ENCODE peak calls at places on chromosomes 2 and 18, in nine cellular contexts. One of them, this sample, is unnamed.
A peak's percentile ranks its signal among the peaks of the same experiment; 100 is the strongest.

GRCh38 chr18:58315739-58316215 is 271.8 kb downstream of the NEDD4L start:
- DNase-seq in body of pancreas: peak; percentile 33
- DNase-seq in A549: no peak
- DNase-seq in K562: no peak
- DNase-seq in cardiac muscle cell: no peak
- DNase-seq in astrocyte of the spinal cord: no peak
- DNase-seq in foreskin fibroblast: no peak
- DNase-seq in endothelial cell of umbilical vein: peak; percentile 44
- DNase-seq in GM12865: no peak
- DNase-seq in this sample: no peak

GRCh38 chr18:74292541-74292858 is 737 bp upstream of the CYB5A start:
- DNase-seq in A549: no peak
- DNase-seq in endothelial cell of umbilical vein: no peak
- DNase-seq in body of pancreas: no peak
- DNase-seq in astrocyte of the spinal cord: no peak
- DNase-seq in cardiac muscle cell: no peak
- DNase-seq in GM12865: no peak
- DNase-seq in K562: no peak
- DNase-seq in foreskin fibroblast: no peak
- DNase-seq in this sample: no peak

GRCh38 chr18:35481960-35482366 is 15.8 kb downstream of the INO80C start:
- DNase-seq in A549: peak; percentile 65
- DNase-seq in astrocyte of the spinal cord: no peak
- DNase-seq in K562: no peak
- DNase-seq in body of pancreas: no peak
- DNase-seq in endothelial cell of umbilical vein: no peak
- DNase-seq in cardiac muscle cell: no peak
- DNase-seq in GM12865: no peak
- DNase-seq in foreskin fibroblast: no peak
- DNase-seq in this sample: no peak

GRCh38 chr2:162197095-162197825 is 45.2 kb upstream of the GCG start:
- DNase-seq in cardiac muscle cell: no peak
- DNase-seq in foreskin fibroblast: peak; percentile 67
- DNase-seq in body of pancreas: no peak
- DNase-seq in GM12865: no peak
- DNase-seq in A549: no peak
- DNase-seq in K562: no peak
- DNase-seq in endothelial cell of umbilical vein: no peak
- DNase-seq in astrocyte of the spinal cord: peak; percentile 79
- DNase-seq in this sample: no peak

GRCh38 chr2:64488050-64488974 is 34.4 kb downstream of the LGALSL start:
- DNase-seq in astrocyte of the spinal cord: peak; percentile 45
- DNase-seq in A549: peak; percentile 71
- DNase-seq in endothelial cell of umbilical vein: peak; percentile 55
- DNase-seq in cardiac muscle cell: peak; percentile 79
- DNase-seq in GM12865: peak; percentile 84
- DNase-seq in K562: peak; percentile 78
- DNase-seq in foreskin fibroblast: peak; percentile 78
- DNase-seq in body of pancreas: peak; percentile 66
- DNase-seq in this sample: no peak

GRCh38 chr2:96470636-96471035 is 34.5 kb downstream of the NEURL3 start:
- DNase-seq in K562: peak; percentile 29
- DNase-seq in GM12865: peak; percentile 69
- DNase-seq in body of pancreas: peak; percentile 80
- DNase-seq in cardiac muscle cell: peak; percentile 35
- DNase-seq in astrocyte of the spinal cord: no peak
- DNase-seq in endothelial cell of umbilical vein: peak; percentile 54
- DNase-seq in A549: peak; percentile 55
- DNase-seq in foreskin fibroblast: peak; percentile 35
- DNase-seq in this sample: no peak

GRCh38 chr2:109364212-109364611 is 235.2 kb downstream of the SH3RF3 start:
- DNase-seq in cardiac muscle cell: no peak
- DNase-seq in astrocyte of the spinal cord: no peak
- DNase-seq in K562: no peak
- DNase-seq in A549: no peak
- DNase-seq in foreskin fibroblast: no peak
- DNase-seq in body of pancreas: no peak
- DNase-seq in endothelial cell of umbilical vein: no peak
- DNase-seq in GM12865: no peak
- DNase-seq in this sample: no peak

GRCh38 chr2:66596229-66596628 is 161.3 kb downstream of the MEIS1 start:
- DNase-seq in foreskin fibroblast: peak; percentile 36
- DNase-seq in cardiac muscle cell: no peak
- DNase-seq in GM12865: no peak
- DNase-seq in A549: no peak
- DNase-seq in astrocyte of the spinal cord: peak; percentile 46
- DNase-seq in body of pancreas: no peak
- DNase-seq in K562: no peak
- DNase-seq in endothelial cell of umbilical vein: no peak
- DNase-seq in this sample: no peak

GRCh38 chr18:8167673-8168072 is 441.6 kb upstream of the RAB12 start:
- DNase-seq in foreskin fibroblast: no peak
- DNase-seq in K562: no peak
- DNase-seq in cardiac muscle cell: no peak
- DNase-seq in astrocyte of the spinal cord: no peak
- DNase-seq in body of pancreas: no peak
- DNase-seq in endothelial cell of umbilical vein: no peak
- DNase-seq in GM12865: no peak
- DNase-seq in A549: no peak
- DNase-seq in this sample: no peak

GRCh38 chr2:44212301-44212700 is 43.6 kb downstream of the PPM1B start:
- DNase-seq in body of pancreas: no peak
- DNase-seq in cardiac muscle cell: no peak
- DNase-seq in A549: no peak
- DNase-seq in endothelial cell of umbilical vein: no peak
- DNase-seq in foreskin fibroblast: no peak
- DNase-seq in GM12865: no peak
- DNase-seq in astrocyte of the spinal cord: no peak
- DNase-seq in K562: no peak
- DNase-seq in this sample: no peak

GRCh38 chr2:159855153-159856140 is 57.4 kb upstream of the CD302 start:
- DNase-seq in cardiac muscle cell: no peak
- DNase-seq in endothelial cell of umbilical vein: peak; percentile 15
- DNase-seq in astrocyte of the spinal cord: peak; percentile 18
- DNase-seq in A549: no peak
- DNase-seq in GM12865: no peak
- DNase-seq in K562: no peak
- DNase-seq in foreskin fibroblast: peak; percentile 59
- DNase-seq in body of pancreas: no peak
- DNase-seq in this sample: no peak

GRCh38 chr2:102122115-102122514 is 20.4 kb upstream of the IL1R1 start:
- DNase-seq in K562: no peak
- DNase-seq in astrocyte of the spinal cord: peak; percentile 96
- DNase-seq in A549: no peak
- DNase-seq in foreskin fibroblast: peak; percentile 93
- DNase-seq in body of pancreas: no peak
- DNase-seq in cardiac muscle cell: no peak
- DNase-seq in GM12865: no peak
- DNase-seq in endothelial cell of umbilical vein: no peak
- DNase-seq in this sample: no peak

GRCh38 chr18:62105373-62105772 is 81.5 kb downstream of the PIGN start:
- DNase-seq in foreskin fibroblast: no peak
- DNase-seq in K562: no peak
- DNase-seq in GM12865: no peak
- DNase-seq in cardiac muscle cell: no peak
- DNase-seq in A549: no peak
- DNase-seq in astrocyte of the spinal cord: peak; percentile 29
- DNase-seq in body of pancreas: peak; percentile 9
- DNase-seq in endothelial cell of umbilical vein: peak; percentile 64
- DNase-seq in this sample: no peak

GRCh38 chr2:159106105-159106504 is 137.7 kb downstream of the TANC1 start:
- DNase-seq in A549: no peak
- DNase-seq in K562: no peak
- DNase-seq in foreskin fibroblast: no peak
- DNase-seq in astrocyte of the spinal cord: no peak
- DNase-seq in GM12865: no peak
- DNase-seq in cardiac muscle cell: no peak
- DNase-seq in body of pancreas: no peak
- DNase-seq in endothelial cell of umbilical vein: no peak
- DNase-seq in this sample: no peak

GRCh38 chr2:113920996-113921395 is 31.1 kb downstream of the ACTR3 start:
- DNase-seq in cardiac muscle cell: no peak
- DNase-seq in astrocyte of the spinal cord: peak; percentile 42
- DNase-seq in foreskin fibroblast: no peak
- DNase-seq in A549: no peak
- DNase-seq in K562: no peak
- DNase-seq in GM12865: no peak
- DNase-seq in body of pancreas: no peak
- DNase-seq in endothelial cell of umbilical vein: no peak
- DNase-seq in this sample: no peak

GRCh38 chr2:207032490-207032889 is 93.2 kb downstream of the CPO start:
- DNase-seq in A549: no peak
- DNase-seq in astrocyte of the spinal cord: no peak
- DNase-seq in endothelial cell of umbilical vein: no peak
- DNase-seq in foreskin fibroblast: no peak
- DNase-seq in GM12865: no peak
- DNase-seq in K562: no peak
- DNase-seq in body of pancreas: no peak
- DNase-seq in cardiac muscle cell: no peak
- DNase-seq in this sample: no peak

GRCh38 chr2:231667497-231667896 is 40.8 kb upstream of the PTMA start:
- DNase-seq in foreskin fibroblast: no peak
- DNase-seq in K562: no peak
- DNase-seq in body of pancreas: no peak
- DNase-seq in endothelial cell of umbilical vein: no peak
- DNase-seq in astrocyte of the spinal cord: no peak
- DNase-seq in cardiac muscle cell: no peak
- DNase-seq in A549: no peak
- DNase-seq in GM12865: no peak
- DNase-seq in this sample: no peak
- H3K4me3 ChIP-seq in foreskin fibroblast: no peak overlapping the region
- H3K4me3 ChIP-seq in K562: no peak overlapping the region
- H3K4me3 ChIP-seq in body of pancreas: no peak overlapping the region
- H3K4me3 ChIP-seq in endothelial cell of umbilical vein: no peak overlapping the region
- H3K4me3 ChIP-seq in astrocyte of the spinal cord: no peak overlapping the region
- H3K4me3 ChIP-seq in cardiac muscle cell: no peak overlapping the region
- H3K4me3 ChIP-seq in A549: peak overlapping the region; percentile 49
- H3K4me3 ChIP-seq in GM12865: peak overlapping the region; percentile 64
- H3K4me3 ChIP-seq in this sample: no peak overlapping the region

DNA sequence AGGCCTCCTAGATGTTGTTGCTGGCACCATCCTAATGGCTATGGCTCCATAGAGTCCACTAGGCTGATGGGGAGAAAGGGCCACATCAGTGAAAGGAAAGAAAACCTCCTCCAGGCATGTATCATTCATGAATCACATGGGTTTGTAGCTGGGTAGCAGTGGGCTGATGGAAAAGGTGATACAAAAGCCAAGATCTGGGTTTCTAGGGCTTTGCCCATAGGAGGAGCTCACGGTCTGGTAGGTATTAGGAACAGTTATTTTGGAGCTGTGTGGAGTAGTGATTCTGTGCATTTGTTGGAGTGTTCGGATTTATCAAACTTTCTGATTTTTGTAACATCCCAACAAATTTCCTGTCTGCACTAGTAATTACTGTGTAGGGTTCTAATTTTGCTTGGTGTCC is 259.2 kb downstream of the SLC4A3 start:
- DNase-seq in A549: peak; percentile 21
- DNase-seq in foreskin fibroblast: no peak
- DNase-seq in cardiac muscle cell: no peak
- DNase-seq in body of pancreas: no peak
- DNase-seq in astrocyte of the spinal cord: no peak
- DNase-seq in K562: no peak
- DNase-seq in GM12865: no peak
- DNase-seq in endothelial cell of umbilical vein: no peak
- DNase-seq in this sample: no peak
- TF ChIP-seq CTCF in A549: peak; percentile 18
- TF ChIP-seq CTCF in foreskin fibroblast: peak; percentile 34
- TF ChIP-seq CTCF in cardiac muscle cell: no peak
- TF ChIP-seq CTCF in body of pancreas: no peak
- TF ChIP-seq CTCF in astrocyte of the spinal cord: no peak
- TF ChIP-seq CTCF in K562: no peak
- TF ChIP-seq CTCF in GM12865: no peak
- TF ChIP-seq CTCF in endothelial cell of umbilical vein: no peak
- TF ChIP-seq CTCF in this sample: no peak

GRCh38 chr18:32040936-32041335 is 22.3 kb downstream of the RNF125 start:
- DNase-seq in cardiac muscle cell: no peak
- DNase-seq in astrocyte of the spinal cord: no peak
- DNase-seq in endothelial cell of umbilical vein: peak; percentile 6
- DNase-seq in body of pancreas: no peak
- DNase-seq in GM12865: no peak
- DNase-seq in A549: no peak
- DNase-seq in foreskin fibroblast: no peak
- DNase-seq in K562: no peak
- DNase-seq in this sample: no peak
- H3K4me3 ChIP-seq in cardiac muscle cell: no peak overlapping the region
- H3K4me3 ChIP-seq in astrocyte of the spinal cord: no peak overlapping the region
- H3K4me3 ChIP-seq in endothelial cell of umbilical vein: no peak overlapping the region
- H3K4me3 ChIP-seq in body of pancreas: no peak overlapping the region
- H3K4me3 ChIP-seq in GM12865: no peak overlapping the region
- H3K4me3 ChIP-seq in A549: no peak overlapping the region
- H3K4me3 ChIP-seq in foreskin fibroblast: no peak overlapping the region
- H3K4me3 ChIP-seq in K562: no peak overlapping the region
- H3K4me3 ChIP-seq in this sample: no peak overlapping the region

GRCh38 chr2:237243487-237243886 is 157.8 kb downstream of the COPS8 start:
- DNase-seq in GM12865: no peak
- DNase-seq in K562: no peak
- DNase-seq in endothelial cell of umbilical vein: no peak
- DNase-seq in body of pancreas: no peak
- DNase-seq in foreskin fibroblast: no peak
- DNase-seq in cardiac muscle cell: no peak
- DNase-seq in A549: no peak
- DNase-seq in astrocyte of the spinal cord: no peak
- DNase-seq in this sample: no peak

GRCh38 chr2:237236188-237236587 is 150.5 kb downstream of the COPS8 start:
- DNase-seq in GM12865: no peak
- DNase-seq in astrocyte of the spinal cord: no peak
- DNase-seq in cardiac muscle cell: no peak
- DNase-seq in foreskin fibroblast: peak; percentile 57
- DNase-seq in A549: no peak
- DNase-seq in endothelial cell of umbilical vein: no peak
- DNase-seq in body of pancreas: no peak
- DNase-seq in K562: no peak
- DNase-seq in this sample: no peak

GRCh38 chr2:237240252-237240651 is 154.6 kb downstream of the COPS8 start:
- DNase-seq in foreskin fibroblast: no peak
- DNase-seq in K562: no peak
- DNase-seq in astrocyte of the spinal cord: no peak
- DNase-seq in A549: no peak
- DNase-seq in GM12865: no peak
- DNase-seq in cardiac muscle cell: no peak
- DNase-seq in endothelial cell of umbilical vein: no peak
- DNase-seq in body of pancreas: no peak
- DNase-seq in this sample: no peak

GRCh38 chr2:237244976-237245646 is 159.4 kb downstream of the COPS8 start:
- DNase-seq in cardiac muscle cell: no peak
- DNase-seq in A549: no peak
- DNase-seq in astrocyte of the spinal cord: peak; percentile 57
- DNase-seq in foreskin fibroblast: peak; percentile 90
- DNase-seq in endothelial cell of umbilical vein: no peak
- DNase-seq in K562: no peak
- DNase-seq in GM12865: no peak
- DNase-seq in body of pancreas: no peak
- DNase-seq in this sample: no peak

DNA sequence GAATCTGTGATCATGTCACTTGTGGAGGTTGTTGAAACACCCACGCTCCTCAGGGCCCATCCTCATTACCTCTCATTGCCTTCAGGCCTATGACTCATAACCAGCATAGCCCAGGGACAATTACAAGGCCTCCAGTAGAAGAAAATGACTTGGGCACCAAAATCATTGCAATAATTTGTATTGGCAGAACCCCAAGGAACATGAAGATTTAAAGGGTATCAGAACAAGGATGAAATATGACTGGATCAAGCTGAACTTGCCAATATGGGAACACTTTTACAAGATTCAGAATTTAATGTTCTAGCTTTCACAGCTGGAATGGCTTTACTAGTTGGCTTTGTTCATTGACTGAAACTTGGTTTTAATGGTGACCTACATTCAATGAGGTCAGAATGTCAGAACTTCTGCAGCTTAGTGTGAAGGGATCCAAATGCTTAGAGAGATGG is 156.4 kb downstream of the COPS8 start:
- DNase-seq in cardiac muscle cell: no peak
- DNase-seq in body of pancreas: no peak
- DNase-seq in foreskin fibroblast: peak; percentile 78
- DNase-seq in astrocyte of the spinal cord: no peak
- DNase-seq in GM12865: no peak
- DNase-seq in endothelial cell of umbilical vein: no peak
- DNase-seq in K562: no peak
- DNase-seq in A549: no peak
- DNase-seq in this sample: no peak
- TF ChIP-seq CTCF in cardiac muscle cell: no peak
- TF ChIP-seq CTCF in body of pancreas: no peak
- TF ChIP-seq CTCF in foreskin fibroblast: no peak
- TF ChIP-seq CTCF in astrocyte of the spinal cord: no peak
- TF ChIP-seq CTCF in GM12865: no peak
- TF ChIP-seq CTCF in endothelial cell of umbilical vein: no peak
- TF ChIP-seq CTCF in K562: no peak
- TF ChIP-seq CTCF in A549: no peak
- TF ChIP-seq CTCF in this sample: no peak

This sample was measured in LNCaP clone FGC.